ENCODE peak calls at places on chromosomes 3 and 15, in four cellular contexts. B is GM06990, D is PC-9, N is fibroblast of the aortic adventitia. E is an unnamed sample.
A peak's percentile ranks its signal among the peaks of the same experiment; 100 is the strongest.

GRCh38 chr3:4983739-4984510 is 4.7 kb downstream of the BHLHE40 start:
- DNase-seq in B (peak; percentile 87), D (peak; percentile 70), N (peak; percentile 97), E (peak; percentile 93)

GRCh38 chr3:86800116-86800515 is 190.8 kb downstream of the VGLL3 start:
- DNase-seq in B (no peak), D (no peak), N (no peak), E (no peak)

GRCh38 chr3:72426618-72427397 is 421.4 kb downstream of the SHQ1 start:
- DNase-seq in B (peak; percentile 64), D (no peak), N (no peak), E (no peak)

GRCh38 chr3:11770477-11771381 is 76.0 kb downstream of the TAMM41 start:
- DNase-seq in B (peak; percentile 45), D (peak; percentile 89), N (peak; percentile 88), E (peak; percentile 78)

GRCh38 chr3:143885803-143886427 is 37.6 kb upstream of the SLC9A9 start:
- DNase-seq in B (peak; percentile 22), D (no peak), N (peak; percentile 57), E (peak; percentile 42)

GRCh38 chr3:108183178-108183577 is 39.0 kb downstream of the IFT57 start:
- DNase-seq in B (no peak), D (no peak), N (no peak), E (no peak)

GRCh38 chr15:40793216-40793989 is 13.5 kb upstream of the ZFYVE19 start:
- DNase-seq in B (no peak), D (peak; percentile 73), N (peak; percentile 95), E (no peak)

GRCh38 chr3:125123906-125124305 is 68.1 kb upstream of the HEG1 start:
- DNase-seq in B (no peak), D (no peak), N (peak; percentile 95), E (no peak)

GRCh38 chr3:10956991-10957390 is 35.6 kb upstream of the SLC6A1 start:
- DNase-seq in B (no peak), D (no peak), N (no peak), E (no peak)

GRCh38 chr3:127375151-127375937 is 87.5 kb upstream of the PRR20G start:
- DNase-seq in B (no peak), D (no peak), N (no peak), E (no peak)

GRCh38 chr3:114466816-114467215 is 173.0 kb downstream of the TIGIT start:
- DNase-seq in B (no peak), D (no peak), N (no peak), E (no peak)

GRCh38 chr3:14827776-14828175 is 9.0 kb downstream of the FGD5 start:
- DNase-seq in B (no peak), D (no peak), N (no peak), E (no peak)

GRCh38 chr3:87191641-87192040 is 35.5 kb upstream of the CHMP2B start:
- DNase-seq in B (no peak), D (no peak), N (no peak), E (no peak)

GRCh38 chr3:138941259-138941885 is 5.6 kb downstream of the FOXL2 start:
- DNase-seq in B (no peak), D (peak; percentile 55), N (peak; percentile 30), E (no peak)

GRCh38 chr3:123602325-123602724 is 17.5 kb upstream of the HACD2 start:
- DNase-seq in B (no peak), D (peak; percentile 76), N (peak; percentile 85), E (no peak)

GRCh38 chr3:155908605-155909004 is 38.2 kb downstream of the GMPS start:
- DNase-seq in B (no peak), D (no peak), N (no peak), E (no peak)

GRCh38 chr3:151863611-151864010 is 9.8 kb upstream of the SUCNR1 start:
- DNase-seq in B (no peak), D (no peak), N (peak; percentile 62), E (no peak)

GRCh38 chr3:182793663-182794454 is 555 bp downstream of the ATP11B start:
- DNase-seq in B (peak; percentile 76), D (no peak), N (peak; percentile 47), E (no peak)

GRCh38 chr15:52528465-52529288 is at the start of gene MYO5A:
- DNase-seq in B (peak; percentile 86), D (peak; percentile 62), N (peak; percentile 65), E (peak; percentile 35)

GRCh38 chr3:185423178-185423577 is 60.2 kb downstream of the MAP3K13 start:
- DNase-seq in B (no peak), D (peak; percentile 29), N (peak; percentile 10), E (no peak)

GRCh38 chr3:45509038-45509767 is 85.3 kb upstream of the LIMD1 start:
- DNase-seq in B (no peak), D (no peak), N (peak; percentile 87), E (no peak)

GRCh38 chr15:60937278-60937677 is 291.8 kb downstream of the RORA start:
- DNase-seq in B (no peak), D (no peak), N (peak; percentile 28), E (no peak)

GRCh38 chr15:68730491-68731317 is 90.0 kb downstream of the ANP32A start:
- DNase-seq in B (no peak), D (peak; percentile 21), N (peak; percentile 70), E (peak; percentile 10)

GRCh38 chr15:59657635-59658125 is 365 bp upstream of the GTF2A2 start:
- DNase-seq in B (no peak), D (no peak), N (no peak), E (no peak)

GRCh38 chr15:91135201-91136130 is 35.4 kb downstream of the SV2B start:
- DNase-seq in B (peak; percentile 63), D (no peak), N (no peak), E (peak; percentile 25)

GRCh38 chr3:66011098-66011655 is 27.5 kb downstream of the MAGI1 start:
- DNase-seq in B (no peak), D (no peak), N (no peak), E (no peak)

GRCh38 chr15:63983071-63983711 is 63.1 kb downstream of the DAPK2 start:
- DNase-seq in B (no peak), D (no peak), N (no peak), E (no peak)

GRCh38 chr3:136251511-136251910 is 1.4 kb downstream of the PCCB start:
- DNase-seq in B (no peak), D (no peak), N (peak; percentile 3), E (no peak)
- H3K4me3 ChIP-seq in B (no peak overlapping the region), D (peak overlapping the region; percentile 51), N (peak overlapping the region; percentile 82), E (peak overlapping the region; percentile 68)

DNA sequence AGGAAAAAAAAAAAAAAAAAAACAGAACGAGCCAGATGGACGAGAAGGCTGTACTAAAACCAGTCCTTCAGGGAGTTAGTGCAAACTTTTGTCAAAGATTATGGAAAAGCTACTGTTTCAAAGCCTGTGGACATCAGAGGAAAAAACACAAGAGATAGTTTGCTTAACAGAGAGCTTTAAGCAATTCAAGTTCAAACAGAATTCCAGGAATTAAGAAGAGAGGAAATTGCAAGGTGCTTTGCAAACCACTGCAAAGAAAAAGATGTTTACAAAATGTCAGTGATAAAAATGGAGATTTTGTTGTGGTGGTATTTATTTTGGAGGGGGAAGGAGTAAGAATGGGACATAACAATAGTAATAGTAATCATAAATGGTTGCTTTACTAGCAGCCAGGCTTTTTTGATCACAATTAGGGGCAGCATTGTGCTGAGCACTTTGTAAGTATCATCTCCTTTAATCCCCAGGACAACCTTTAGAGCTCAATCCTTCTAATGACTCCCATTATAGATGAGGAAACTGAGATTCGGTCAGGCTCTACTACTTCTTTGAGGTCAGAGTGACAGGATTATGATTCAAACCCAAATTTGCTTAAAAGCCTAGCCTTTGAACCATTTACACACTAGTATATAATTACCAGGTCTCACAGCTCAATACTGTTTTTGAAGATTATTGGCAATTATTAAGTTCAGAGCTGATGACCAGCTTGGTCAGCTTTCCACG is 22.4 kb upstream of the ARHGEF3 start:
- DNase-seq in B (no peak), D (no peak), N (no peak), E (no peak)
- TF ChIP-seq CTCF in B (no peak), D (no peak), N (no peak), E (no peak)

GRCh38 chr15:98872777-98873176 is 134.8 kb downstream of the PGPEP1L start:
- DNase-seq in B (no peak), D (peak; percentile 48), N (no peak), E (no peak)
- H3K4me3 ChIP-seq in B (no peak overlapping the region), D (peak overlapping the region; percentile 44), N (no peak overlapping the region), E (no peak overlapping the region)

DNA sequence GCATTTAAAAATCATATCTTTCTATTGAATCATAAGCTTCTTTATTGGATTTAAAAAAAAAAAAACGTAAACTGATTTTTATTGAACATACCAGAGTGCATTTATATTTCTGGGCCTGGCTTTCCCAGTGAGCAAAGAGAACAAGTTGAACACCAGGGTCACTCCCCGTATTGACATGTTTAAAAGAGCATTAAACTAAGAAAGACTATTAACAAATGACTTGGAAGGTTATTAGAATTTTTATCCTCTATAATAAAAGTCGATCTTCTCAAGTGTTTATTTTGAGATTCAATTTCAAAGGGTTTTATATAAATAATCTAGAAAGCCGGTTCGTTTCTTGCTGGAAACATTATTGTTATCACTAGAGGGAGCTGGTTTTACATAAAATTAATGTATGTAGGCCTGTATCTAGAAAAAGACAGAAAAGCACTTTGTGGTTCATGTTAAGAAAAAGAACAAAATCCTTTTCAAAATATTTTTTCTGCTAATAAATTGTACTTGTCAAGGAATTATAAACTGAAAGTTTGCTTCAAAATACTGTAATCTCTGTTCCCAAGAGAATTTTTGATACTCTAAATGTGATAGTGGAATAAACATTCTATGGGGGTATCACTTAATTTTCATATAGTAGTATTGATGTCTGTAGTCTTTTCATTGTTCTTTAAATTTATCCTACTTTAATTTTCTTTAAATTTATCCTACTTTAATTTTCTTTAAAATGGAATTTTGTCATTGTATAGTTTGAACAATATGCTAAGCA is 321.8 kb upstream of the MME start:
- DNase-seq in B (no peak), D (no peak), N (peak; percentile 70), E (no peak)
- TF ChIP-seq CTCF in B (no peak), D (peak; percentile 67), N (peak; percentile 51), E (no peak)

GRCh38 chr3:25448750-25449684 is 21.0 kb downstream of the RARB start:
- DNase-seq in B (no peak), D (peak; percentile 60), N (peak; percentile 73), E (no peak)
- H3K4me3 ChIP-seq in B (no peak overlapping the region), D (no peak overlapping the region), N (no peak overlapping the region), E (no peak overlapping the region)

E was measured in GM12864.